ENCODE peak calls at places on chromosome 15, in seven cellular contexts. T is HCT116, O is lower lobe of right lung, B is heart left ventricle, E is ascending aorta, L is GM23248, U is astrocyte. H is an unnamed sample.

GRCh38 chr15:61915640-61916039 is 144.6 kb downstream of the VPS13C start:
- DNase-seq in T (no peak), O (no peak), B (no peak), E (no peak), L (no peak), U (no peak), H (no peak)

GRCh38 chr15:37142371-37142770 is 42.0 kb upstream of the MEIS2 start:
- DNase-seq in T (no peak), O (no peak), B (no peak), E (no peak), L (peak; percentile 8), U (no peak), H (no peak)

GRCh38 chr15:90942354-90943120 is 7.5 kb downstream of the UNC45A start:
- DNase-seq in T (no peak), O (no peak), B (no peak), E (no peak), L (no peak), U (no peak), H (no peak)

GRCh38 chr15:64842986-64843561 is 1.4 kb downstream of the PLEKHO2 start:
- DNase-seq in T (no peak), O (peak; percentile 76), B (peak; percentile 79), E (no peak), L (peak; percentile 81), U (no peak), H (no peak)

GRCh38 chr15:40775007-40775406 is 5.2 kb downstream of the C15orf62 start:
- DNase-seq in T (no peak), O (peak; percentile 14), B (no peak), E (no peak), L (no peak), U (no peak), H (no peak)

GRCh38 chr15:88623632-88624031 is 2.5 kb downstream of the AEN start:
- DNase-seq in T (no peak), O (no peak), B (no peak), E (no peak), L (no peak), U (no peak), H (no peak)

GRCh38 chr15:63792584-63792983 is 41.2 kb downstream of the HERC1 start:
- DNase-seq in T (no peak), O (no peak), B (no peak), E (no peak), L (peak; percentile 8), U (no peak), H (no peak)

GRCh38 chr15:39472661-39473657 is 107.9 kb upstream of the THBS1 start:
- DNase-seq in T (no peak), O (peak; percentile 58), B (peak; percentile 87), E (peak; percentile 57), L (peak; percentile 97), U (peak; percentile 10), H (peak; percentile 92)

GRCh38 chr15:33729648-33730047 is 238.6 kb upstream of the CHRM5 start:
- DNase-seq in T (peak; percentile 6), O (no peak), B (no peak), E (no peak), L (peak; percentile 15), U (no peak), H (no peak)

GRCh38 chr15:48144889-48145288 is 24.1 kb downstream of the SLC24A5 start:
- DNase-seq in T (no peak), O (no peak), B (no peak), E (no peak), L (no peak), U (peak; percentile 32), H (no peak)
- H3K27ac ChIP-seq in T (no peak overlapping the region), O (no peak overlapping the region), B (no peak overlapping the region), E (peak overlapping the region; percentile 70), L (no peak overlapping the region), U (no peak overlapping the region), H (no peak overlapping the region)

GRCh38 chr15:43107741-43108140 is 1.9 kb upstream of the UBR1 start:
- DNase-seq in T (no peak), O (no peak), B (no peak), E (no peak), L (no peak), U (no peak), H (no peak)

GRCh38 chr15:43105077-43105769 is 615 bp downstream of the UBR1 start:
- DNase-seq in T (no peak), O (no peak), B (no peak), E (no peak), L (peak; percentile 50), U (no peak), H (peak; percentile 65)

GRCh38 chr15:43104426-43104825 is 1.4 kb downstream of the UBR1 start:
- DNase-seq in T (peak; percentile 39), O (no peak), B (no peak), E (no peak), L (peak; percentile 19), U (peak; percentile 17), H (no peak)

GRCh38 chr15:43105778-43106485 is at the start of gene UBR1:
- DNase-seq in T (peak; percentile 87), O (peak; percentile 94), B (peak; percentile 95), E (peak; percentile 75), L (peak; percentile 97), U (peak; percentile 94), H (peak; percentile 86)

GRCh38 chr15:43106486-43106829 is 620 bp upstream of the UBR1 start:
- DNase-seq in T (no peak), O (no peak), B (no peak), E (no peak), L (no peak), U (no peak), H (no peak)
- H3K27ac ChIP-seq in T (peak overlapping the region; percentile 63), O (peak overlapping the region; percentile 96), B (peak overlapping the region; percentile 93), E (peak overlapping the region; percentile 82), L (peak overlapping the region; percentile 80), U (peak overlapping the region; percentile 74), H (peak overlapping the region; percentile 75)

GRCh38 chr15:74799843-74800558 is 12.6 kb upstream of the LMAN1L start:
- DNase-seq in T (peak; percentile 29), O (peak; percentile 90), B (peak; percentile 82), E (peak; percentile 55), L (peak; percentile 70), U (no peak), H (no peak)

GRCh38 chr15:74800559-74801094 is 12.0 kb upstream of the LMAN1L start:
- DNase-seq in T (no peak), O (peak; percentile 64), B (no peak), E (no peak), L (no peak), U (no peak), H (no peak)

GRCh38 chr15:74795961-74796625 is 14.2 kb downstream of the CSK start:
- DNase-seq in T (no peak), O (no peak), B (no peak), E (no peak), L (no peak), U (no peak), H (no peak)

GRCh38 chr15:74799255-74799842 is 13.3 kb upstream of the LMAN1L start:
- DNase-seq in T (no peak), O (no peak), B (no peak), E (no peak), L (no peak), U (no peak), H (no peak)

GRCh38 chr15:74798388-74799254 is 14.0 kb upstream of the LMAN1L start:
- DNase-seq in T (no peak), O (no peak), B (peak; percentile 76), E (no peak), L (no peak), U (no peak), H (peak; percentile 74)
- H3K27ac ChIP-seq in T (no peak overlapping the region), O (peak overlapping the region; percentile 64), B (peak overlapping the region; percentile 24), E (no peak overlapping the region), L (no peak overlapping the region), U (no peak overlapping the region), H (no peak overlapping the region)

GRCh38 chr15:22958487-22959280 is 21.5 kb downstream of the CYFIP1 start:
- DNase-seq in T (no peak), O (no peak), B (no peak), E (no peak), L (no peak), U (no peak), H (no peak)
- H3K27ac ChIP-seq in T (no peak overlapping the region), O (no peak overlapping the region), B (no peak overlapping the region), E (peak overlapping the region; percentile 88), L (no peak overlapping the region), U (no peak overlapping the region), H (no peak overlapping the region)

GRCh38 chr15:70493376-70493775 is 270.0 kb downstream of the UACA start:
- DNase-seq in T (no peak), O (no peak), B (no peak), E (no peak), L (no peak), U (no peak), H (no peak)
- H3K27ac ChIP-seq in T (no peak overlapping the region), O (no peak overlapping the region), B (no peak overlapping the region), E (no peak overlapping the region), L (peak overlapping the region; percentile 85), U (no peak overlapping the region), H (no peak overlapping the region)

GRCh38 chr15:93664180-93664951 is 567.0 kb upstream of the MCTP2 start:
- DNase-seq in T (no peak), O (no peak), B (no peak), E (no peak), L (no peak), U (no peak), H (no peak)
- H3K27ac ChIP-seq in T (no peak overlapping the region), O (no peak overlapping the region), B (no peak overlapping the region), E (no peak overlapping the region), L (no peak overlapping the region), U (no peak overlapping the region), H (no peak overlapping the region)

H was measured in pancreas.